ENCODE peak calls at places on chromosomes 3 and 15, in six cellular contexts. A, P, W, O, F and Q are unnamed samples.

GRCh38 chr15:28995193-28995592 is 109.4 kb downstream of the APBA2 start:
- DNase-seq in A (no peak), P (no peak), W (no peak), O (no peak), F (no peak), Q (no peak)

GRCh38 chr3:34731879-34732278 is 907.4 kb upstream of the ARPP21 start:
- DNase-seq in A (no peak), P (no peak), W (no peak), O (no peak), F (no peak), Q (peak; percentile 34)

GRCh38 chr3:42814914-42815507 is 5.8 kb downstream of the ACKR2 start:
- DNase-seq in A (no peak), P (no peak), W (no peak), O (no peak), F (no peak), Q (no peak)

GRCh38 chr3:32551496-32551895 is 19.2 kb downstream of the DYNC1LI1 start:
- DNase-seq in A (no peak), P (no peak), W (no peak), O (no peak), F (no peak), Q (no peak)

GRCh38 chr3:39783730-39784129 is 25.7 kb upstream of the MYRIP start:
- DNase-seq in A (no peak), P (no peak), W (no peak), O (no peak), F (no peak), Q (no peak)

GRCh38 chr3:157282261-157283191 is 122.6 kb upstream of the CCNL1 start:
- DNase-seq in A (peak; percentile 62), P (no peak), W (no peak), O (no peak), F (peak; percentile 82), Q (no peak)

GRCh38 chr15:96448923-96449322 is 118.4 kb downstream of the NR2F2 start:
- DNase-seq in A (no peak), P (no peak), W (no peak), O (no peak), F (no peak), Q (no peak)

GRCh38 chr15:93030430-93031102 is 58.4 kb downstream of the RGMA start:
- DNase-seq in A (peak; percentile 88), P (peak; percentile 61), W (peak; percentile 73), O (peak; percentile 77), F (peak; percentile 79), Q (peak; percentile 54)

GRCh38 chr3:185215873-185216586 is 37.8 kb downstream of the EHHADH start:
- DNase-seq in A (no peak), P (no peak), W (no peak), O (no peak), F (no peak), Q (no peak)

GRCh38 chr3:49401758-49402157 is 10.0 kb downstream of the RHOA start:
- DNase-seq in A (no peak), P (no peak), W (no peak), O (no peak), F (no peak), Q (no peak)

GRCh38 chr3:39639344-39640236 is 169.8 kb upstream of the MYRIP start:
- DNase-seq in A (no peak), P (no peak), W (no peak), O (no peak), F (peak; percentile 31), Q (no peak)

DNA sequence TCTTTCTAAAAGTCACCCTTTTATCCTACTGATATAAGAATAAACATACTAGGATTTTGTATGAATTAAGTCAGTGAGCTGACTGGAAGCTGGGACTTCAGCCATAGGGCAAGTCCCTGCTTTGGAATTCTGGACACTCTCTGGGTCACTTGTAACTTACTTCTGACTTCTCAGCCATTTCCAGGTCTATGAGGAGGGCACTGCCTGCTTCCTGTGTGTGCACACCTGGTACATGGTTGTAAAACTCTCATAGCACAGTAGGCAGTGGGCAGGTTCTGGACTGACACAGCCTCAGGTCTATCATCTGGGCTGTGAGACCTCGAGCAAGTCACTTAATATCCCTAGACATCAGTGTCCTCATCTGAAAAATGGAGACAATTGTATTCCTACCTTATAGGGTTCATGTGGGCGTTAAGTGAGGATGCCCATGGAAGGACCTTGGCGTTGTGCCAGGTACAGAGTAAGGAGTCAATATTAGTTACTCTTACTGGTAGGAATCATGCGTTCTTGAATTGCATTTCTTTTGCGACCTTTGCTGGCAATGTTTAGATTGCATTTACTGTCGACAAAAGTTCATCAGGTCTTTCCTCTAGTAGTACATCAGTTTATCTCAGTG is 27.5 kb upstream of the TGM5 start:
- DNase-seq in A (no peak), P (no peak), W (no peak), O (no peak), F (no peak), Q (no peak)
- H3K4me3 ChIP-seq in A (no peak overlapping the region), P (no peak overlapping the region), W (no peak overlapping the region), O (no peak overlapping the region), F (no peak overlapping the region), Q (no peak overlapping the region)

GRCh38 chr15:63538876-63539275 is 34.5 kb downstream of the USP3 start:
- DNase-seq in A (no peak), P (no peak), W (no peak), O (no peak), F (no peak), Q (no peak)
- H3K4me1 ChIP-seq in A (no peaks in the 10 kb centered on the region), P (no peaks in the 10 kb centered on the region), W (no peaks in the 10 kb centered on the region), O (peaks cover 9% of the 10 kb centered on the region), F (no peaks in the 10 kb centered on the region), Q (peaks cover 12% of the 10 kb centered on the region)

GRCh38 chr3:46986055-46986730 is 6.7 kb downstream of the NBEAL2 start:
- DNase-seq in A (no peak), P (no peak), W (no peak), O (no peak), F (no peak), Q (no peak)

GRCh38 chr3:46987485-46988401 is 8.3 kb downstream of the NBEAL2 start:
- DNase-seq in A (peak; percentile 27), P (peak; percentile 80), W (peak; percentile 87), O (peak; percentile 78), F (peak; percentile 48), Q (peak; percentile 87)

GRCh38 chr3:46984591-46985459 is 5.4 kb downstream of the NBEAL2 start:
- DNase-seq in A (no peak), P (no peak), W (no peak), O (no peak), F (no peak), Q (no peak)

GRCh38 chr3:46986782-46987484 is 7.5 kb downstream of the NBEAL2 start:
- DNase-seq in A (no peak), P (no peak), W (no peak), O (no peak), F (no peak), Q (no peak)

GRCh38 chr3:46985588-46985987 is 6.1 kb downstream of the NBEAL2 start:
- DNase-seq in A (no peak), P (no peak), W (no peak), O (no peak), F (no peak), Q (no peak)
- H3K4me3 ChIP-seq in A (no peak overlapping the region), P (no peak overlapping the region), W (no peak overlapping the region), O (no peak overlapping the region), F (no peak overlapping the region), Q (peak overlapping the region; percentile 3)

GRCh38 chr15:99582508-99582960 is 16.8 kb downstream of the MEF2A start:
- DNase-seq in A (no peak), P (no peak), W (no peak), O (no peak), F (no peak), Q (no peak)

GRCh38 chr15:99586121-99586520 is 20.3 kb downstream of the MEF2A start:
- DNase-seq in A (no peak), P (no peak), W (no peak), O (no peak), F (no peak), Q (no peak)

GRCh38 chr15:99580061-99580460 is 14.3 kb downstream of the MEF2A start:
- DNase-seq in A (no peak), P (no peak), W (no peak), O (no peak), F (no peak), Q (no peak)

GRCh38 chr15:99578809-99579208 is 13.0 kb downstream of the MEF2A start:
- DNase-seq in A (no peak), P (no peak), W (no peak), O (no peak), F (no peak), Q (no peak)

DNA sequence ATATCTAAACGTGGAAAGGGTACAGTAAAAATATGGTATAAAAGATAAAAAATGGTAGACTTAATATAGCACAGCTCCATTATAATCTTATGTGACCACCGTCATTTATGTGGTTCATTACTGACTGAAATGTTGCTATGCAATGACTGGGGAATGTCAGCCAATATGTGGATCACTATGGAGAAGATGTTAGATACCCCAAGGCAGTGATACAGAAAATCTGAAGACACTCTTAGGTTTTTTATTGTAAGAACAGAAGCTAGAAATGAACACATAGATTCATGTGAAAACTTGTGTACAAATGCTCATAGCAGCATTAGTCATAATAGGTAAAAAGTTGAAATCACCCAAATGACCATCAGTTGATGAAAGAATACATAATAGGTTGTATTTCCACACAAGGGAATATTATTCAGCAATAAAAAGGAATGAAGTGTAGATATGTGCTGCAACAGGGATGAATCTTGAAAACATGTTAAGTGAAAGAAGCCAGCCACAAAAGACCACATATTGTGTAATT is 18.4 kb downstream of the MEF2A start:
- DNase-seq in A (no peak), P (no peak), W (no peak), O (no peak), F (no peak), Q (no peak)
- H3K4me1 ChIP-seq in A (no peaks in the 10 kb centered on the region), P (no peaks in the 10 kb centered on the region), W (no peaks in the 10 kb centered on the region), O (no peaks in the 10 kb centered on the region), F (peaks cover 27% of the 10 kb centered on the region), Q (peaks cover 4% of the 10 kb centered on the region)

GRCh38 chr3:15113884-15114283 is 14.9 kb upstream of the RBSN start:
- DNase-seq in A (no peak), P (no peak), W (no peak), O (no peak), F (no peak), Q (no peak)

GRCh38 chr3:15116032-15116653 is 17.2 kb upstream of the RBSN start:
- DNase-seq in A (no peak), P (no peak), W (no peak), O (no peak), F (no peak), Q (no peak)

GRCh38 chr3:15117011-15117410 is 18.1 kb upstream of the RBSN start:
- DNase-seq in A (no peak), P (no peak), W (no peak), O (no peak), F (no peak), Q (no peak)

GRCh38 chr3:15113468-15113867 is 14.5 kb upstream of the RBSN start:
- DNase-seq in A (no peak), P (no peak), W (no peak), O (no peak), F (no peak), Q (no peak)

GRCh38 chr3:15114466-15115358 is 15.8 kb upstream of the RBSN start:
- DNase-seq in A (no peak), P (no peak), W (no peak), O (no peak), F (no peak), Q (no peak)
- H3K4me3 ChIP-seq in A (no peak overlapping the region), P (no peak overlapping the region), W (no peak overlapping the region), O (no peak overlapping the region), F (no peak overlapping the region), Q (no peak overlapping the region)

DNA sequence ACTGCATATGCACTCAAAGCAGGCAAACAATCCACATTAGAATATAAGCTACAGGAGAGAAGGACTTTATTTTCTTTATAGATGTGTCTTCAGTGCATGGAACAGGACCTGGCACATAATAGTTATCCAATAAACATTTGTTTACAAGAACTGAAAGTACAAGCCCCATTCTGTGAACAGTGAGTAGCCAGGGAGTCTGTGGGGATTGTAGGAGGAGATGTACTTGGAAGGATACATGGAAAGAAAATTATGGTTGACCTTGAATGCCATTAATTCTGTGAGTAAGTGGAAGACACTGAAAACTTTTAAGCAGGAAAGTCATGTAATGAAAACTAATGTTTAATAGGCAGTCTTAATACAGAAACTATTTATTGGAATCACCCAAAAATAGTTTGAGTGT is 28.3 kb downstream of the MASP1 start:
- DNase-seq in A (no peak), P (no peak), W (no peak), O (no peak), F (no peak), Q (no peak)
- H3K4me1 ChIP-seq in A (no peaks in the 10 kb centered on the region), P (no peaks in the 10 kb centered on the region), W (no peaks in the 10 kb centered on the region), O (peaks cover 12% of the 10 kb centered on the region), F (peaks cover 9% of the 10 kb centered on the region), Q (no peaks in the 10 kb centered on the region)